ENCODE peak calls at places on chromosomes 2 and 18, in five cellular contexts. One of them, this sample, is unnamed. For H3K36me3, the result is how much of the 10 kb centered on the place peaks cover.

GRCh38 chr2:231057590-231057989 is 923 bp downstream of the PSMD1 start:
- DNase-seq in upper lobe of right lung: no peak
- DNase-seq in thyroid gland: no peak
- DNase-seq in sigmoid colon: no peak
- DNase-seq in IMR-90: peak
- DNase-seq in this sample: no peak

GRCh38 chr2:105325389-105325963 is 4.1 kb downstream of the TGFBRAP1 start:
- DNase-seq in thyroid gland: no peak
- DNase-seq in upper lobe of right lung: no peak
- DNase-seq in sigmoid colon: no peak
- DNase-seq in IMR-90: peak
- DNase-seq in this sample: peak

GRCh38 chr2:71410716-71411115 is 42.6 kb upstream of the DYSF start:
- DNase-seq in thyroid gland: no peak
- DNase-seq in upper lobe of right lung: no peak
- DNase-seq in IMR-90: no peak
- DNase-seq in sigmoid colon: no peak
- DNase-seq in this sample: no peak

GRCh38 chr2:61758991-61759390 is 94.9 kb downstream of the FAM161A start:
- DNase-seq in IMR-90: peak
- DNase-seq in sigmoid colon: no peak
- DNase-seq in thyroid gland: no peak
- DNase-seq in upper lobe of right lung: no peak
- DNase-seq in this sample: no peak

GRCh38 chr2:197576631-197577030 is 60.8 kb downstream of the MOB4 start:
- DNase-seq in IMR-90: peak
- DNase-seq in sigmoid colon: no peak
- DNase-seq in upper lobe of right lung: no peak
- DNase-seq in thyroid gland: no peak
- DNase-seq in this sample: peak

GRCh38 chr18:67421666-67422065 is 94.9 kb downstream of the DSEL start:
- DNase-seq in upper lobe of right lung: no peak
- DNase-seq in sigmoid colon: no peak
- DNase-seq in IMR-90: peak
- DNase-seq in thyroid gland: no peak
- DNase-seq in this sample: no peak

GRCh38 chr18:33010149-33010548 is 237.3 kb upstream of the KLHL14 start:
- DNase-seq in sigmoid colon: no peak
- DNase-seq in thyroid gland: no peak
- DNase-seq in upper lobe of right lung: no peak
- DNase-seq in IMR-90: no peak
- DNase-seq in this sample: peak

GRCh38 chr2:63058149-63058741 is 7.6 kb downstream of the OTX1 start:
- DNase-seq in IMR-90: peak
- DNase-seq in upper lobe of right lung: no peak
- DNase-seq in thyroid gland: no peak
- DNase-seq in sigmoid colon: no peak
- DNase-seq in this sample: peak

GRCh38 chr2:163601377-163601776 is 134.4 kb downstream of the FIGN start:
- DNase-seq in IMR-90: peak
- DNase-seq in thyroid gland: no peak
- DNase-seq in sigmoid colon: no peak
- DNase-seq in upper lobe of right lung: no peak
- DNase-seq in this sample: peak

GRCh38 chr2:168338292-168338691 is 90.9 kb upstream of the STK39 start:
- DNase-seq in IMR-90: no peak
- DNase-seq in sigmoid colon: no peak
- DNase-seq in upper lobe of right lung: no peak
- DNase-seq in thyroid gland: no peak
- DNase-seq in this sample: peak

GRCh38 chr18:10476430-10476829 is 22.0 kb downstream of the APCDD1 start:
- DNase-seq in thyroid gland: no peak
- DNase-seq in IMR-90: peak
- DNase-seq in upper lobe of right lung: no peak
- DNase-seq in sigmoid colon: no peak
- DNase-seq in this sample: no peak

GRCh38 chr2:27489118-27489497 is 435 bp downstream of the IFT172 start:
- DNase-seq in thyroid gland: no peak
- DNase-seq in IMR-90: peak
- DNase-seq in sigmoid colon: no peak
- DNase-seq in upper lobe of right lung: no peak
- DNase-seq in this sample: peak

GRCh38 chr2:170771049-170771937 is 1.1 kb downstream of the ERICH2 start:
- DNase-seq in upper lobe of right lung: no peak
- DNase-seq in sigmoid colon: no peak
- DNase-seq in thyroid gland: no peak
- DNase-seq in IMR-90: peak
- DNase-seq in this sample: peak

GRCh38 chr2:101559576-101559975 is 84.7 kb upstream of the RFX8 start:
- DNase-seq in IMR-90: peak
- DNase-seq in sigmoid colon: no peak
- DNase-seq in thyroid gland: peak
- DNase-seq in upper lobe of right lung: no peak
- DNase-seq in this sample: no peak

GRCh38 chr2:134783912-134784311 is 54.5 kb upstream of the ACMSD start:
- DNase-seq in upper lobe of right lung: no peak
- DNase-seq in sigmoid colon: no peak
- DNase-seq in thyroid gland: no peak
- DNase-seq in IMR-90: no peak
- DNase-seq in this sample: no peak

GRCh38 chr2:85355073-85355410 is 473 bp downstream of the ELMOD3 start:
- DNase-seq in sigmoid colon: no peak
- DNase-seq in upper lobe of right lung: no peak
- DNase-seq in thyroid gland: no peak
- DNase-seq in IMR-90: no peak
- DNase-seq in this sample: peak

GRCh38 chr2:165440367-165440766 is 29.1 kb upstream of the CSRNP3 start:
- DNase-seq in IMR-90: peak
- DNase-seq in upper lobe of right lung: no peak
- DNase-seq in sigmoid colon: no peak
- DNase-seq in thyroid gland: no peak
- DNase-seq in this sample: peak

GRCh38 chr2:128821010-128821409 is 502.3 kb upstream of the HS6ST1 start:
- DNase-seq in upper lobe of right lung: no peak
- DNase-seq in sigmoid colon: no peak
- DNase-seq in thyroid gland: no peak
- DNase-seq in IMR-90: no peak
- DNase-seq in this sample: no peak

GRCh38 chr2:71122917-71123316 is 7.1 kb downstream of the MCEE start:
- DNase-seq in IMR-90: peak
- DNase-seq in upper lobe of right lung: no peak
- DNase-seq in sigmoid colon: no peak
- DNase-seq in thyroid gland: no peak
- DNase-seq in this sample: no peak

GRCh38 chr2:113965644-113966043 is 75.8 kb downstream of the ACTR3 start:
- DNase-seq in IMR-90: peak
- DNase-seq in sigmoid colon: no peak
- DNase-seq in thyroid gland: no peak
- DNase-seq in upper lobe of right lung: no peak
- DNase-seq in this sample: peak

GRCh38 chr2:99763764-99764163 is 273.9 kb upstream of the REV1 start:
- DNase-seq in thyroid gland: no peak
- DNase-seq in sigmoid colon: no peak
- DNase-seq in upper lobe of right lung: no peak
- DNase-seq in IMR-90: no peak
- DNase-seq in this sample: no peak

GRCh38 chr2:235594041-235594440 is 100.2 kb downstream of the AGAP1 start:
- DNase-seq in thyroid gland: no peak
- DNase-seq in sigmoid colon: no peak
- DNase-seq in upper lobe of right lung: no peak
- DNase-seq in IMR-90: peak
- DNase-seq in this sample: peak

GRCh38 chr2:45132551-45132950 is 123.3 kb upstream of the SIX2 start:
- DNase-seq in upper lobe of right lung: no peak
- DNase-seq in sigmoid colon: no peak
- DNase-seq in thyroid gland: no peak
- DNase-seq in IMR-90: no peak
- DNase-seq in this sample: no peak

GRCh38 chr2:238424313-238424700 is 2.4 kb upstream of the ASB1 start:
- DNase-seq in thyroid gland: no peak
- DNase-seq in sigmoid colon: no peak
- DNase-seq in upper lobe of right lung: no peak
- DNase-seq in IMR-90: peak
- DNase-seq in this sample: no peak

DNA sequence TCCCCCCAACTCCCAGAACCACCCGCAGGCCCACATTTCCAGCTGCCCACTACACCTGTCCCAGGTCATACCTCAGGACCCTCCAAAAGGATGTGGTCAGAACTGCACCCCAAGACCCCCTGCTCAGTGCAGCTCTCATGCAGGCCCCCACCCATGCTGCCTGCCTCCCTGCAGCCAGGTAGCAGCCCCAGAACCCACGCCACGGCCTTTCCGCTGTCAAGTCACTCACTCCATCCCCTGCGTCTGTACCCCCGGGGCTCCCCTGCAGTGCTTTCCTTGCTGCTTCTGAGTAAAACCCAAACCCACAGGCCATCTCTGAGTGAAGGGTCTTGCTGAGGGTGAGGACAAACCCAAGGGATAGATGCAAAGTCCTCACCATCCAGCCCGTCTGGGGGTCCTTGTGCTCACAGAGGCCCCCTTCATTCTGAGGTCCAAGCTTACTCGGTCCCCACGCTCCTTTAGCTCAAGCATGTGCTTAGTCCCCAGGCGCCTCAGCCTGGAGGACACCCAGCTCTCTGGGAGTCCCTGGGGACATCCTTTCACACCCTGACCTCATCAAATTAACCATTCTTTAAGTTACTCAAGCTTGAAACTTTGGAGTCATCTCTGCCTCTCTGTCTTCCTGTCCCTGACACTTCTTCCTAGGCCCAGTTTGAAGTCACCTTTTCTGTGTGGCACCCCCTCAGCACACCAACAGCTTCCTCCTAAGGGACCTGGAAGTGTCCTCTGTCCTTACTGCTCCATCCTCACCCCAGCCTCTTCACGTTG is 130.1 kb downstream of the SMAD7 start:
- DNase-seq in upper lobe of right lung: peak
- DNase-seq in sigmoid colon: peak
- DNase-seq in thyroid gland: no peak
- DNase-seq in IMR-90: no peak
- DNase-seq in this sample: no peak
- H3K36me3 ChIP-seq in upper lobe of right lung: under half
- H3K36me3 ChIP-seq in sigmoid colon: half or more
- H3K36me3 ChIP-seq in thyroid gland: under half
- H3K36me3 ChIP-seq in IMR-90: under half
- H3K36me3 ChIP-seq in this sample: under half

DNA sequence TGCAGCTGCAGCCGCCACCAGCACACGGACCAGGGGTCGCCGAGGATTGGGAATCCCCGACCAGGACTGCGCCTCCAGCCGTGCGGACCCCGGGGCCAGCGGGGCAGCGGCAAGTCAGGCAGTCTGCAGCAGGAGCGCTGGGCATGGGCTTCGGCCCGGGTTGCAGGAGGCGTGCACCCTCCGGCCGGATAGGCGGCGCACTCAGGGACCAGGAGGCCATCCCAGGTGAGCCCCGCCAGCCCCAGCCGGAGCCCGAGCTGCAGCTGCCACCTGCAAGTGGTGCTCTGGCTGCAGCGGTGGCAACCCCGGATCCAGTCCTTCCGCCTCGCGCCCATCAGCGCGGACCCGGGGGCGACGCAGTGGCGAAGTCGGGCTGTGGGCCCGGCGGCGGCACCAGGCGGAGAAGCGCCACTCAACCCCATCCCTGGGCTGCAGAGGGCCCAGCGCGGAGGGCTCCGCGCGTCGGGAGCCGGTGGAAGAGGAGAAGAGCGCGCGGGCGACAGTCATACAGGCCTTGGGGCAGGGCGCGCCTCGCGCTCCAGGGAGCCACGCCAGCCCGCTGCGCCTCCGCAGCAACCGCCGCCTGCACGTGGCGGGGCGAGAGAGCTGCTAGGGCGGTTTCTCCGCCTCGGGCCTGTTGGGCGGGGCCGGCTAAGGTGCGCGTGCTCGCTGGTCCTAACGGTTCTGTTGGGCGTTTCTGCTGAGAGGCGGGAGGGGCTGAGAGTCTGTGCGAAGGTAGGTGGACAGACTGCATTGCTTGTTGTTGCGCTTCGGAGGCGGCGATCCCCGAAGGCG is 73.9 kb downstream of the RPIA start:
- DNase-seq in sigmoid colon: no peak
- DNase-seq in IMR-90: peak
- DNase-seq in thyroid gland: peak
- DNase-seq in upper lobe of right lung: peak
- DNase-seq in this sample: peak
- H3K36me3 ChIP-seq in sigmoid colon: under half
- H3K36me3 ChIP-seq in IMR-90: under half
- H3K36me3 ChIP-seq in thyroid gland: under half
- H3K36me3 ChIP-seq in upper lobe of right lung: under half
- H3K36me3 ChIP-seq in this sample: under half

DNA sequence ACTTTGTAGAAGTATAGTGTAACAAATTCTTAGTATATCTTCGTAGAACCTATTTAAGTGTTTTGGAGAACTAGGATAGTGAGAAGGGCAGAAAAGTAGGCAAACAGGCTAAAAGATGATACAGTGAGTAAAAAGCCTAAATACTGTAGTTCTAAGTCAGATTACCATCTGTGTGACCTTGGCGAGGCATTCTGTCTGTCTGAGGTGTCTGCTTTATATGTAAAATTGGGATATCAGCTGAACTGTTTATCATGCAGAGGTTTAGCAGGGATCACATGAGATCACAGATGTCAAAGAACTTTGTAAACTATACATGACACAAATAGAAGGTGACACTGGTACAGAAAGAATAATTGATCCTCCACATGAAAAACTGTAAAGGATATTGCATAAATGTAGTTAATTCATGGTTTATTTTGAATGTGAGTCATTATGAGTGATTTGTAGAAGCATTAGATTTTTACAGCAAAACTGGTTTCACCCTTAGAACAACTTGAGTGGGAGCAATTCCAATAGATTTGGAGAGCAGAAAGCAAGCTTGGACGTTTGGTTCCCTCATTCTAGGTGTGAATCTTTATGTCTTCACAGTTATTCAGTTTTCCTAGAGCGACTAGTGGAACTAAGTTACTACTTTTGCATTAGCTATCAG is 41.9 kb downstream of the TAF1B start:
- DNase-seq in sigmoid colon: no peak
- DNase-seq in upper lobe of right lung: no peak
- DNase-seq in IMR-90: peak
- DNase-seq in thyroid gland: no peak
- DNase-seq in this sample: no peak
- H3K36me3 ChIP-seq in sigmoid colon: under half
- H3K36me3 ChIP-seq in upper lobe of right lung: under half
- H3K36me3 ChIP-seq in IMR-90: under half
- H3K36me3 ChIP-seq in thyroid gland: under half
- H3K36me3 ChIP-seq in this sample: under half

GRCh38 chr2:171830039-171830438 is 64.0 kb downstream of the SLC25A12 start:
- DNase-seq in sigmoid colon: no peak
- DNase-seq in thyroid gland: no peak
- DNase-seq in IMR-90: no peak
- DNase-seq in upper lobe of right lung: no peak
- DNase-seq in this sample: no peak

GRCh38 chr2:171836151-171836910 is 57.7 kb downstream of the SLC25A12 start:
- DNase-seq in thyroid gland: no peak
- DNase-seq in IMR-90: peak
- DNase-seq in sigmoid colon: no peak
- DNase-seq in upper lobe of right lung: no peak
- DNase-seq in this sample: no peak

GRCh38 chr2:171832489-171832888 is 61.6 kb downstream of the SLC25A12 start:
- DNase-seq in sigmoid colon: no peak
- DNase-seq in thyroid gland: no peak
- DNase-seq in upper lobe of right lung: no peak
- DNase-seq in IMR-90: no peak
- DNase-seq in this sample: no peak

GRCh38 chr2:171837736-171838135 is 56.3 kb downstream of the SLC25A12 start:
- DNase-seq in IMR-90: peak
- DNase-seq in upper lobe of right lung: no peak
- DNase-seq in sigmoid colon: no peak
- DNase-seq in thyroid gland: no peak
- DNase-seq in this sample: no peak

GRCh38 chr2:171834286-171834685 is 59.8 kb downstream of the SLC25A12 start:
- DNase-seq in thyroid gland: no peak
- DNase-seq in upper lobe of right lung: no peak
- DNase-seq in IMR-90: no peak
- DNase-seq in sigmoid colon: no peak
- DNase-seq in this sample: no peak
- H3K36me3 ChIP-seq in thyroid gland: under half
- H3K36me3 ChIP-seq in upper lobe of right lung: under half
- H3K36me3 ChIP-seq in IMR-90: under half
- H3K36me3 ChIP-seq in sigmoid colon: half or more
- H3K36me3 ChIP-seq in this sample: under half